ENCODE peak calls at places on chromosomes 6 and 20, in five cellular contexts. E is caudate nucleus, Z is HFFc6, Q is right cardiac atrium, P is Calu3. G is an unnamed sample.

GRCh38 chr6:85126448-85127178 is 323.3 kb upstream of the NT5E start:
- DNase-seq in P (peak), Z (peak), E (no peak), Q (peak), G (peak)

GRCh38 chr6:41535766-41536165 is 10.4 kb upstream of the FOXP4 start:
- DNase-seq in Z (no peak), P (no peak), E (no peak), Q (no peak), G (no peak)

GRCh38 chr20:39190666-39191570 is 228.8 kb downstream of the DHX35 start:
- DNase-seq in Z (peak), P (peak), Q (no peak), E (no peak), G (no peak)

GRCh38 chr6:147510949-147511590 is 2.6 kb downstream of the SAMD5 start:
- DNase-seq in P (no peak), Q (no peak), Z (no peak), E (no peak), G (no peak)

GRCh38 chr6:111759413-111759835 is 113.8 kb downstream of the FYN start:
- DNase-seq in Q (no peak), P (no peak), Z (no peak), E (no peak), G (no peak)

GRCh38 chr6:80214436-80215022 is 108.1 kb downstream of the BCKDHB start:
- DNase-seq in E (no peak), Q (peak), P (peak), Z (peak), G (no peak)

GRCh38 chr20:3354247-3354646 is 53.2 kb downstream of the DNAAF9 start:
- DNase-seq in Z (no peak), E (no peak), Q (no peak), P (no peak), G (no peak)

GRCh38 chr20:51758978-51759544 is 9.1 kb downstream of the ATP9A start:
- DNase-seq in E (peak), Z (no peak), Q (peak), P (no peak), G (peak)

GRCh38 chr6:137870286-137870685 is 3.2 kb downstream of the TNFAIP3 start:
- DNase-seq in Z (no peak), E (no peak), Q (no peak), P (no peak), G (no peak)

GRCh38 chr6:23417133-23417532 is 708.9 kb upstream of the NRSN1 start:
- DNase-seq in Q (no peak), E (no peak), P (no peak), Z (no peak), G (no peak)

GRCh38 chr6:151389640-151390275 is 1.6 kb downstream of the ZBTB2 start:
- DNase-seq in Z (peak), E (peak), P (peak), Q (peak), G (peak)

GRCh38 chr6:107244742-107245470 is 129.6 kb upstream of the BEND3 start:
- DNase-seq in Q (no peak), Z (no peak), E (no peak), P (no peak), G (no peak)

GRCh38 chr6:13112921-13113320 is 215.4 kb downstream of the TBC1D7 start:
- DNase-seq in P (no peak), E (no peak), Q (no peak), Z (no peak), G (no peak)

GRCh38 chr20:18653736-18654447 is 66.0 kb downstream of the DTD1 start:
- DNase-seq in Z (no peak), E (no peak), P (no peak), Q (no peak), G (no peak)

GRCh38 chr6:170063431-170063830 is 227.4 kb downstream of the DLL1 start:
- DNase-seq in P (no peak), Q (no peak), Z (no peak), E (no peak), G (no peak)

GRCh38 chr6:31652925-31653724 is 664 bp upstream of the BAG6 start:
- DNase-seq in P (no peak), Q (peak), Z (peak), E (peak), G (no peak)

GRCh38 chr20:50788045-50788867 is 6.6 kb upstream of the BCAS4 start:
- DNase-seq in P (peak), E (no peak), Q (no peak), Z (peak), G (no peak)

GRCh38 chr6:16316741-16317251 is 78.4 kb downstream of the GMPR start:
- DNase-seq in Q (no peak), Z (peak), E (no peak), P (no peak), G (no peak)

GRCh38 chr20:58466729-58467571 is 48.2 kb downstream of the APCDD1L start:
- DNase-seq in E (no peak), Z (no peak), P (no peak), Q (no peak), G (no peak)

GRCh38 chr6:44007818-44008660 is 119.2 kb downstream of the MRPL14 start:
- DNase-seq in E (no peak), Z (no peak), Q (no peak), P (no peak), G (no peak)

GRCh38 chr6:149450679-149451360 is 34.0 kb downstream of the ZC3H12D start:
- DNase-seq in E (peak), P (peak), Z (no peak), Q (peak), G (no peak)

GRCh38 chr6:152859225-152859624 is 108.6 kb downstream of the VIP start:
- DNase-seq in P (no peak), Z (no peak), Q (no peak), E (no peak), G (no peak)

GRCh38 chr6:90021701-90022100 is 127.4 kb downstream of the GJA10 start:
- DNase-seq in E (no peak), Q (no peak), Z (no peak), P (no peak), G (no peak)

GRCh38 chr20:20649945-20650344 is 62.5 kb downstream of the RALGAPA2 start:
- DNase-seq in P (no peak), E (no peak), Z (no peak), Q (no peak), G (no peak)

GRCh38 chr6:150499882-150500312 is 99.8 kb upstream of the PLEKHG1 start:
- DNase-seq in Q (no peak), E (no peak), P (no peak), Z (no peak), G (no peak)

GRCh38 chr20:46688151-46689081 is 828 bp downstream of the TP53RK start:
- DNase-seq in Z (peak), Q (no peak), E (no peak), P (no peak), G (no peak)

GRCh38 chr6:37696220-37696840 is 1.4 kb downstream of the MDGA1 start:
- DNase-seq in E (no peak), Z (no peak), P (no peak), Q (peak), G (no peak)

GRCh38 chr20:40962733-40963504 is 65.7 kb upstream of the TOP1 start:
- DNase-seq in Z (peak), E (peak), P (peak), Q (peak), G (peak)

GRCh38 chr20:31707258-31707615 is 15.4 kb downstream of the BCL2L1 start:
- DNase-seq in E (no peak), Z (no peak), Q (no peak), P (no peak), G (no peak)

GRCh38 chr6:134063966-134064445 is 11.6 kb upstream of the SLC2A12 start:
- DNase-seq in P (peak), Z (peak), E (peak), Q (peak), G (peak)